ENCODE peak calls at places on chromosomes 7 and 10, in six cellular contexts. One of them, this sample, is unnamed.

GRCh38 chr7:140390466-140391190 is 7.7 kb downstream of the SLC37A3 start:
- DNase-seq in A549: no peak
- DNase-seq in RWPE1: no peak
- DNase-seq in heart left ventricle: no peak
- DNase-seq in PC-9: no peak
- DNase-seq in vagina: no peak
- DNase-seq in this sample: no peak

GRCh38 chr10:92547676-92548075 is 26.2 kb downstream of the IDE start:
- DNase-seq in vagina: no peak
- DNase-seq in A549: no peak
- DNase-seq in PC-9: peak
- DNase-seq in heart left ventricle: no peak
- DNase-seq in RWPE1: no peak
- DNase-seq in this sample: no peak

GRCh38 chr10:52864459-52865106 is 92.0 kb upstream of the MBL2 start:
- DNase-seq in PC-9: peak
- DNase-seq in A549: no peak
- DNase-seq in RWPE1: peak
- DNase-seq in vagina: no peak
- DNase-seq in heart left ventricle: peak
- DNase-seq in this sample: no peak

GRCh38 chr10:3538291-3538849 is 246.6 kb downstream of the KLF6 start:
- DNase-seq in vagina: no peak
- DNase-seq in A549: no peak
- DNase-seq in RWPE1: no peak
- DNase-seq in heart left ventricle: no peak
- DNase-seq in PC-9: no peak
- DNase-seq in this sample: no peak

GRCh38 chr10:84493951-84494848 is 165.8 kb downstream of the CCSER2 start:
- DNase-seq in A549: peak
- DNase-seq in vagina: no peak
- DNase-seq in heart left ventricle: no peak
- DNase-seq in PC-9: peak
- DNase-seq in RWPE1: peak
- DNase-seq in this sample: no peak

GRCh38 chr10:48774416-48775205 is 89.9 kb downstream of the WDFY4 start:
- DNase-seq in A549: no peak
- DNase-seq in heart left ventricle: no peak
- DNase-seq in PC-9: no peak
- DNase-seq in vagina: peak
- DNase-seq in RWPE1: no peak
- DNase-seq in this sample: no peak

GRCh38 chr10:73076361-73077183 is 20.1 kb downstream of the P4HA1 start:
- DNase-seq in PC-9: no peak
- DNase-seq in heart left ventricle: no peak
- DNase-seq in A549: no peak
- DNase-seq in RWPE1: no peak
- DNase-seq in vagina: no peak
- DNase-seq in this sample: no peak

GRCh38 chr10:100349087-100349486 is 2.1 kb downstream of the SCD start:
- DNase-seq in A549: no peak
- DNase-seq in vagina: no peak
- DNase-seq in RWPE1: no peak
- DNase-seq in heart left ventricle: no peak
- DNase-seq in PC-9: no peak
- DNase-seq in this sample: no peak

GRCh38 chr10:130804778-130805634 is 506.5 kb downstream of the TCERG1L start:
- DNase-seq in A549: no peak
- DNase-seq in heart left ventricle: no peak
- DNase-seq in PC-9: no peak
- DNase-seq in RWPE1: no peak
- DNase-seq in vagina: peak
- DNase-seq in this sample: no peak

GRCh38 chr7:29109815-29110385 is 36.4 kb downstream of the CPVL start:
- DNase-seq in RWPE1: no peak
- DNase-seq in A549: no peak
- DNase-seq in vagina: no peak
- DNase-seq in heart left ventricle: no peak
- DNase-seq in PC-9: peak
- DNase-seq in this sample: no peak

GRCh38 chr10:72883861-72884260 is 9.7 kb upstream of the OIT3 start:
- DNase-seq in heart left ventricle: no peak
- DNase-seq in vagina: no peak
- DNase-seq in PC-9: no peak
- DNase-seq in A549: no peak
- DNase-seq in RWPE1: no peak
- DNase-seq in this sample: no peak

GRCh38 chr10:7563368-7563767 is 103.4 kb downstream of the ITIH5 start:
- DNase-seq in vagina: no peak
- DNase-seq in RWPE1: no peak
- DNase-seq in A549: no peak
- DNase-seq in PC-9: no peak
- DNase-seq in heart left ventricle: no peak
- DNase-seq in this sample: no peak

GRCh38 chr7:20826243-20826642 is 39.6 kb upstream of the SP8 start:
- DNase-seq in A549: no peak
- DNase-seq in RWPE1: no peak
- DNase-seq in heart left ventricle: no peak
- DNase-seq in vagina: no peak
- DNase-seq in PC-9: no peak
- DNase-seq in this sample: peak

GRCh38 chr10:104317195-104318095 is 20.8 kb downstream of the ITPRIP start:
- DNase-seq in vagina: no peak
- DNase-seq in heart left ventricle: no peak
- DNase-seq in A549: no peak
- DNase-seq in PC-9: no peak
- DNase-seq in RWPE1: no peak
- DNase-seq in this sample: no peak

GRCh38 chr10:100033766-100034418 is 24.1 kb upstream of the DNMBP start:
- DNase-seq in vagina: no peak
- DNase-seq in PC-9: peak
- DNase-seq in A549: no peak
- DNase-seq in heart left ventricle: no peak
- DNase-seq in RWPE1: no peak
- DNase-seq in this sample: no peak

GRCh38 chr7:95594185-95594584 is 2.1 kb downstream of the PDK4 start:
- DNase-seq in vagina: no peak
- DNase-seq in RWPE1: no peak
- DNase-seq in A549: no peak
- DNase-seq in heart left ventricle: no peak
- DNase-seq in PC-9: no peak
- DNase-seq in this sample: no peak

GRCh38 chr7:55148571-55148970 is 129.8 kb downstream of the EGFR start:
- DNase-seq in RWPE1: no peak
- DNase-seq in A549: no peak
- DNase-seq in PC-9: no peak
- DNase-seq in heart left ventricle: no peak
- DNase-seq in vagina: no peak
- DNase-seq in this sample: no peak

GRCh38 chr7:3482147-3482921 is 181.3 kb downstream of the SDK1 start:
- DNase-seq in vagina: no peak
- DNase-seq in A549: peak
- DNase-seq in PC-9: no peak
- DNase-seq in RWPE1: peak
- DNase-seq in heart left ventricle: no peak
- DNase-seq in this sample: peak

GRCh38 chr10:129099486-129099885 is 367.6 kb upstream of the MGMT start:
- DNase-seq in heart left ventricle: no peak
- DNase-seq in vagina: no peak
- DNase-seq in RWPE1: no peak
- DNase-seq in A549: no peak
- DNase-seq in PC-9: no peak
- DNase-seq in this sample: no peak

GRCh38 chr10:95513941-95514392 is 47.2 kb downstream of the SORBS1 start:
- DNase-seq in A549: peak
- DNase-seq in RWPE1: peak
- DNase-seq in vagina: no peak
- DNase-seq in PC-9: no peak
- DNase-seq in heart left ventricle: no peak
- DNase-seq in this sample: no peak

GRCh38 chr10:780536-781524 is 91.4 kb upstream of the DIP2C start:
- DNase-seq in RWPE1: no peak
- DNase-seq in vagina: no peak
- DNase-seq in A549: no peak
- DNase-seq in PC-9: no peak
- DNase-seq in heart left ventricle: no peak
- DNase-seq in this sample: no peak

GRCh38 chr10:110147961-110148360 is 59.4 kb upstream of the MXI1 start:
- DNase-seq in vagina: no peak
- DNase-seq in RWPE1: no peak
- DNase-seq in A549: no peak
- DNase-seq in heart left ventricle: no peak
- DNase-seq in PC-9: no peak
- DNase-seq in this sample: no peak

GRCh38 chr10:43712821-43713584 is 64.3 kb upstream of the ZNF32 start:
- DNase-seq in RWPE1: no peak
- DNase-seq in A549: no peak
- DNase-seq in vagina: no peak
- DNase-seq in PC-9: no peak
- DNase-seq in heart left ventricle: no peak
- DNase-seq in this sample: no peak

GRCh38 chr10:101161494-101162299 is 30.6 kb downstream of the TLX1 start:
- DNase-seq in PC-9: peak
- DNase-seq in RWPE1: peak
- DNase-seq in heart left ventricle: peak
- DNase-seq in A549: peak
- DNase-seq in vagina: no peak
- DNase-seq in this sample: peak

GRCh38 chr10:81875680-81876252 is 772 bp downstream of the NRG3 start:
- DNase-seq in A549: no peak
- DNase-seq in PC-9: no peak
- DNase-seq in vagina: no peak
- DNase-seq in heart left ventricle: no peak
- DNase-seq in RWPE1: no peak
- DNase-seq in this sample: peak

GRCh38 chr7:88312061-88312663 is 5.5 kb upstream of the STEAP4 start:
- DNase-seq in vagina: no peak
- DNase-seq in A549: no peak
- DNase-seq in PC-9: no peak
- DNase-seq in heart left ventricle: peak
- DNase-seq in RWPE1: peak
- DNase-seq in this sample: no peak

GRCh38 chr10:25015927-25016348 is at the start of gene ENKUR:
- DNase-seq in A549: peak
- DNase-seq in RWPE1: peak
- DNase-seq in heart left ventricle: peak
- DNase-seq in vagina: peak
- DNase-seq in PC-9: peak
- DNase-seq in this sample: peak

GRCh38 chr10:17125316-17125715 is 4.3 kb downstream of the CUBN start:
- DNase-seq in RWPE1: no peak
- DNase-seq in heart left ventricle: no peak
- DNase-seq in A549: no peak
- DNase-seq in PC-9: no peak
- DNase-seq in vagina: no peak
- DNase-seq in this sample: no peak

GRCh38 chr10:111338035-111338434 is 261.2 kb downstream of the ADRA2A start:
- DNase-seq in vagina: no peak
- DNase-seq in A549: no peak
- DNase-seq in RWPE1: no peak
- DNase-seq in PC-9: no peak
- DNase-seq in heart left ventricle: no peak
- DNase-seq in this sample: no peak

GRCh38 chr10:51230828-51231227 is 156.5 kb downstream of the PRKG1 start:
- DNase-seq in heart left ventricle: no peak
- DNase-seq in A549: no peak
- DNase-seq in RWPE1: no peak
- DNase-seq in vagina: no peak
- DNase-seq in PC-9: no peak
- DNase-seq in this sample: no peak
- TF ChIP-seq CTCF in heart left ventricle: no peak
- TF ChIP-seq CTCF in A549: no peak
- TF ChIP-seq CTCF in RWPE1: no peak
- TF ChIP-seq CTCF in vagina: no peak
- TF ChIP-seq CTCF in PC-9: no peak
- TF ChIP-seq CTCF in this sample: no peak

GRCh38 chr7:151124899-151125399 is 38.7 kb downstream of the AGAP3 start:
- DNase-seq in vagina: no peak
- DNase-seq in RWPE1: no peak
- DNase-seq in heart left ventricle: no peak
- DNase-seq in A549: no peak
- DNase-seq in PC-9: no peak
- DNase-seq in this sample: no peak

GRCh38 chr7:151124205-151124880 is 38.1 kb downstream of the AGAP3 start:
- DNase-seq in A549: no peak
- DNase-seq in PC-9: no peak
- DNase-seq in heart left ventricle: no peak
- DNase-seq in vagina: no peak
- DNase-seq in RWPE1: no peak
- DNase-seq in this sample: no peak

GRCh38 chr7:151125835-151126481 is 39.7 kb downstream of the AGAP3 start:
- DNase-seq in A549: no peak
- DNase-seq in vagina: no peak
- DNase-seq in heart left ventricle: peak
- DNase-seq in PC-9: no peak
- DNase-seq in RWPE1: no peak
- DNase-seq in this sample: peak

GRCh38 chr7:151126500-151127137 is 40.3 kb downstream of the AGAP3 start:
- DNase-seq in RWPE1: no peak
- DNase-seq in vagina: no peak
- DNase-seq in heart left ventricle: no peak
- DNase-seq in PC-9: no peak
- DNase-seq in A549: no peak
- DNase-seq in this sample: no peak

DNA sequence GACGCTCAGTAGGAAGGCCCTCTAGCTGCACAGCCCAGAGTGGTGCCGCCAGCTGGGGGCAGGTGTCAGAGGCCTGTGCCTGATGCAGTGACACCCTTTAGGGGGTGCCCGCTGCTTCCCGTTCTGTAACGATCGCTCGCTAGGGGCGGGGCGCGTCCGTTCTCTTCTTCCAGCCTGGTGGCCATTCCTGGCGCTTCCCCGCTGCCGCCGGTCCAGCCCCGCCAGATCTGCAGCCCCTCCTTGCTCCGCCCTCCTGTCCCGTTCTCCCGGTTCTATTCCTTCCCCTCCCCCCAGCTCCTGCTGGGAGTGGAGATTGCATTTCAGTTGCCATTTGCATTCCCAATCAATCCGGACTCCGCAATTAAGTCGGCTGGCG is 39.2 kb downstream of the AGAP3 start:
- DNase-seq in vagina: no peak
- DNase-seq in heart left ventricle: no peak
- DNase-seq in PC-9: no peak
- DNase-seq in RWPE1: no peak
- DNase-seq in A549: no peak
- DNase-seq in this sample: peak
- TF ChIP-seq CTCF in vagina: no peak
- TF ChIP-seq CTCF in heart left ventricle: no peak
- TF ChIP-seq CTCF in PC-9: no peak
- TF ChIP-seq CTCF in RWPE1: no peak
- TF ChIP-seq CTCF in A549: no peak
- TF ChIP-seq CTCF in this sample: no peak

GRCh38 chr7:66896441-66896840 is 24.6 kb upstream of the TMEM248 start:
- DNase-seq in heart left ventricle: no peak
- DNase-seq in RWPE1: no peak
- DNase-seq in vagina: no peak
- DNase-seq in PC-9: no peak
- DNase-seq in A549: no peak
- DNase-seq in this sample: no peak
- TF ChIP-seq CTCF in heart left ventricle: no peak
- TF ChIP-seq CTCF in RWPE1: no peak
- TF ChIP-seq CTCF in vagina: no peak
- TF ChIP-seq CTCF in PC-9: no peak
- TF ChIP-seq CTCF in A549: no peak
- TF ChIP-seq CTCF in this sample: no peak

GRCh38 chr7:88095-88926 is 104.1 kb upstream of the FAM20C start:
- DNase-seq in vagina: no peak
- DNase-seq in A549: no peak
- DNase-seq in PC-9: peak
- DNase-seq in RWPE1: no peak
- DNase-seq in heart left ventricle: no peak
- DNase-seq in this sample: no peak
- TF ChIP-seq CTCF in vagina: no peak
- TF ChIP-seq CTCF in A549: no peak
- TF ChIP-seq CTCF in PC-9: peak
- TF ChIP-seq CTCF in RWPE1: no peak
- TF ChIP-seq CTCF in heart left ventricle: no peak
- TF ChIP-seq CTCF in this sample: peak